ENCODE peak calls at places on chromosomes 12 and 14, in five cellular contexts. U is pancreas, H is AG08395, M is right atrium auricular region, Z is glutamatergic neuron. Y is an unnamed sample.

GRCh38 chr14:36988568-36988967 is 183.8 kb downstream of the SLC25A21 start:
- DNase-seq in U (no peak), H (no peak), M (no peak), Z (no peak), Y (no peak)

GRCh38 chr14:99793213-99794155 is at the start of gene EML1:
- DNase-seq in U (peak), H (peak), M (peak), Z (peak), Y (peak)

GRCh38 chr14:95460647-95461478 is 55.6 kb downstream of the SYNE3 start:
- DNase-seq in U (no peak), H (peak), M (no peak), Z (no peak), Y (peak)

GRCh38 chr12:109309441-109310246 is 560 bp upstream of the FOXN4 start:
- DNase-seq in U (no peak), H (no peak), M (no peak), Z (no peak), Y (peak)

GRCh38 chr14:61552196-61552595 is 143.1 kb upstream of the HIF1A start:
- DNase-seq in U (no peak), H (no peak), M (no peak), Z (no peak), Y (no peak)

GRCh38 chr12:52615208-52615868 is 3.0 kb downstream of the KRT73 start:
- DNase-seq in U (no peak), H (peak), M (peak), Z (no peak), Y (no peak)

GRCh38 chr14:104294983-104295680 is 156.7 kb downstream of the KIF26A start:
- DNase-seq in U (no peak), H (no peak), M (no peak), Z (peak), Y (no peak)

GRCh38 chr14:68247867-68248266 is 428.3 kb downstream of the RAD51B start:
- DNase-seq in U (no peak), H (no peak), M (peak), Z (no peak), Y (no peak)

GRCh38 chr12:1698638-1699214 is 7.9 kb downstream of the ADIPOR2 start:
- DNase-seq in U (no peak), H (no peak), M (no peak), Z (no peak), Y (no peak)

GRCh38 chr12:122874081-122874480 is 21.8 kb downstream of the VPS37B start:
- DNase-seq in U (no peak), H (no peak), M (no peak), Z (peak), Y (no peak)

GRCh38 chr12:54341343-54341742 is 16.4 kb downstream of the COPZ1 start:
- DNase-seq in U (no peak), H (no peak), M (no peak), Z (no peak), Y (no peak)